ENCODE peak calls at places on chromosome 17, in seven cellular contexts. C, R, F, G, A, U and K are unnamed samples.

GRCh38 chr17:73210002-73210678 is 17.3 kb downstream of the COG1 start:
- DNase-seq in R (no peak), A (no peak), G (no peak), U (no peak), F (no peak), C (no peak), K (no peak)

GRCh38 chr17:58936295-58936694 is 170.4 kb downstream of the TRIM37 start:
- DNase-seq in G (no peak), A (no peak), C (no peak), R (no peak), F (no peak), U (no peak), K (no peak)

GRCh38 chr17:79618383-79619067 is 7.7 kb upstream of the RBFOX3 start:
- DNase-seq in U (no peak), F (no peak), A (no peak), G (peak; percentile 27), C (no peak), R (no peak), K (no peak)

GRCh38 chr17:7703584-7704574 is 1.1 kb upstream of the EFNB3 start:
- DNase-seq in U (no peak), F (no peak), C (peak; percentile 38), R (no peak), G (peak; percentile 69), A (no peak), K (no peak)

GRCh38 chr17:29581583-29582253 is 7.7 kb downstream of the GIT1 start:
- DNase-seq in G (no peak), A (no peak), C (no peak), U (no peak), R (no peak), F (no peak), K (no peak)

GRCh38 chr17:4986403-4986802 is 1.1 kb downstream of the CAMTA2 start:
- DNase-seq in F (no peak), R (no peak), U (no peak), G (no peak), A (no peak), C (no peak), K (no peak)

GRCh38 chr17:71423871-71424546 is 696.8 kb upstream of the SOX9 start:
- DNase-seq in U (no peak), C (peak; percentile 99), A (peak; percentile 65), R (no peak), F (peak; percentile 17), G (no peak), K (no peak)

GRCh38 chr17:57424777-57425188 is 168.5 kb downstream of the MSI2 start:
- DNase-seq in R (no peak), G (no peak), F (peak; percentile 50), U (no peak), C (peak; percentile 84), A (no peak), K (no peak)

GRCh38 chr17:50268040-50268439 is 6.2 kb upstream of the TMEM92 start:
- DNase-seq in A (no peak), C (no peak), U (no peak), F (no peak), G (no peak), R (no peak), K (no peak)

GRCh38 chr17:57401556-57402488 is 145.5 kb downstream of the MSI2 start:
- DNase-seq in R (no peak), U (no peak), F (peak; percentile 3), A (no peak), C (no peak), G (no peak), K (no peak)

GRCh38 chr17:77783991-77784820 is 174.3 kb upstream of the TNRC6C start:
- DNase-seq in R (peak; percentile 49), A (no peak), U (no peak), F (no peak), C (no peak), G (no peak), K (no peak)